ENCODE peak calls at places on chromosomes 3 and 15, in ten cellular contexts. K is A549, O is IMR-90, D is NB4, R is body of pancreas, N is upper lobe of left lung, A is heart left ventricle, I is transverse colon, C is spleen, T is esophagus muscularis mucosa. V is an unnamed sample.

GRCh38 chr3:73086071-73086494 is 24.6 kb downstream of the EBLN2 start:
- DNase-seq in R (peak), N (peak), D (peak), A (no peak), K (peak), T (no peak), C (peak), O (peak), I (peak), V (no peak)

GRCh38 chr15:89305395-89305794 is 29.2 kb downstream of the POLG start:
- DNase-seq in C (no peak), K (no peak), D (no peak), R (peak), A (no peak), N (no peak), I (no peak), T (no peak), O (no peak), V (no peak)

GRCh38 chr3:8473029-8473428 is 28.6 kb upstream of the LMCD1 start:
- DNase-seq in A (no peak), N (no peak), R (no peak), D (no peak), I (no peak), O (no peak), K (no peak), T (no peak), C (no peak), V (no peak)

GRCh38 chr3:71039332-71039731 is 544.2 kb downstream of the FOXP1 start:
- DNase-seq in A (no peak), I (no peak), R (no peak), D (no peak), O (no peak), N (no peak), T (peak), K (no peak), C (no peak), V (no peak)

GRCh38 chr3:186760141-186760813 is 23.1 kb upstream of the EIF4A2 start:
- DNase-seq in O (no peak), N (no peak), A (no peak), K (no peak), R (no peak), D (no peak), I (no peak), T (no peak), C (no peak), V (no peak)

GRCh38 chr3:62884041-62884870 is 9.0 kb upstream of the CADPS start:
- DNase-seq in I (no peak), T (no peak), C (no peak), N (no peak), O (no peak), R (no peak), D (no peak), A (no peak), K (no peak), V (no peak)

GRCh38 chr3:46557814-46558183 is 8.3 kb downstream of the LRRC2 start:
- DNase-seq in K (no peak), D (no peak), I (no peak), A (no peak), C (no peak), T (no peak), N (no peak), R (no peak), O (no peak), V (no peak)

GRCh38 chr15:80382285-80382684 is 21.9 kb upstream of the ARNT2 start:
- DNase-seq in K (no peak), D (no peak), C (no peak), I (no peak), R (no peak), N (no peak), O (no peak), A (no peak), T (no peak), V (no peak)

GRCh38 chr15:87871738-87872315 is 384.7 kb downstream of the NTRK3 start:
- DNase-seq in O (peak), K (no peak), D (no peak), C (no peak), T (no peak), A (no peak), N (no peak), I (no peak), R (no peak), V (no peak)

GRCh38 chr3:113441051-113441770 is at the start of gene CFAP44:
- DNase-seq in O (peak), D (no peak), C (peak), N (peak), T (no peak), R (peak), A (peak), I (peak), K (no peak), V (no peak)

GRCh38 chr3:171393032-171393744 is 67.0 kb downstream of the TNIK start:
- DNase-seq in C (no peak), N (no peak), D (no peak), A (no peak), R (peak), I (no peak), K (no peak), T (no peak), O (peak), V (no peak)

GRCh38 chr3:196458063-196458462 is 25.8 kb upstream of the UBXN7 start:
- DNase-seq in D (peak), R (no peak), N (no peak), A (no peak), K (no peak), C (no peak), O (no peak), T (no peak), I (no peak), V (no peak)

GRCh38 chr3:8456118-8456811 is 45.4 kb upstream of the LMCD1 start:
- DNase-seq in O (peak), C (no peak), N (peak), A (no peak), R (no peak), D (no peak), K (peak), T (no peak), I (no peak), V (no peak)

GRCh38 chr3:62805578-62805977 is 69.6 kb downstream of the CADPS start:
- DNase-seq in I (no peak), T (no peak), C (no peak), D (no peak), R (no peak), N (no peak), O (no peak), K (no peak), A (no peak), V (no peak)

GRCh38 chr3:73604491-73604890 is 20.2 kb downstream of the PDZRN3 start:
- DNase-seq in C (no peak), T (no peak), A (no peak), D (no peak), R (no peak), N (no peak), I (no peak), O (peak), K (no peak), V (no peak)

GRCh38 chr3:72272356-72272755 is 487.4 kb upstream of the PROK2 start:
- DNase-seq in K (no peak), C (no peak), O (no peak), I (no peak), A (no peak), T (no peak), D (no peak), N (no peak), R (no peak), V (no peak)

GRCh38 chr3:161203485-161204098 is 17.5 kb upstream of the NMD3 start:
- DNase-seq in C (no peak), I (no peak), K (no peak), T (no peak), O (no peak), D (no peak), A (no peak), N (no peak), R (no peak), V (no peak)

GRCh38 chr15:45914425-45914824 is 279.6 kb downstream of the SQOR start:
- DNase-seq in A (no peak), O (no peak), T (no peak), C (no peak), K (no peak), N (no peak), I (no peak), D (no peak), R (no peak), V (no peak)

GRCh38 chr3:141066593-141066860 is 15.4 kb downstream of the SPSB4 start:
- DNase-seq in I (no peak), C (no peak), O (no peak), R (no peak), T (no peak), K (no peak), A (no peak), N (peak), D (no peak), V (no peak)

GRCh38 chr3:169848741-169849140 is 21.0 kb downstream of the LRRC31 start:
- DNase-seq in K (no peak), O (no peak), I (no peak), A (no peak), N (no peak), R (no peak), D (no peak), T (no peak), C (no peak), V (no peak)

GRCh38 chr15:51312132-51312531 is 26.3 kb downstream of the CYP19A1 start:
- DNase-seq in O (peak), C (no peak), I (no peak), T (no peak), K (no peak), N (no peak), R (no peak), D (peak), A (no peak), V (no peak)

GRCh38 chr3:27368831-27369607 is at the start of gene NEK10:
- DNase-seq in A (peak), K (peak), R (peak), T (peak), D (peak), I (peak), C (peak), N (peak), O (peak), V (no peak)

GRCh38 chr3:96209703-96210102 is 604.7 kb upstream of the EPHA6 start:
- DNase-seq in I (no peak), O (no peak), K (peak), A (no peak), N (no peak), R (no peak), T (no peak), C (no peak), D (no peak), V (no peak)

GRCh38 chr15:86159436-86159835 is 79.8 kb downstream of the AGBL1 start:
- DNase-seq in O (no peak), D (no peak), A (no peak), T (no peak), I (no peak), K (no peak), R (no peak), N (no peak), C (no peak), V (no peak)
- TF ChIP-seq POLR2A in O (no peak), D (no peak), A (no peak), T (no peak), I (no peak), K (no peak), R (no peak), N (no peak), C (no peak), V (no peak)

DNA sequence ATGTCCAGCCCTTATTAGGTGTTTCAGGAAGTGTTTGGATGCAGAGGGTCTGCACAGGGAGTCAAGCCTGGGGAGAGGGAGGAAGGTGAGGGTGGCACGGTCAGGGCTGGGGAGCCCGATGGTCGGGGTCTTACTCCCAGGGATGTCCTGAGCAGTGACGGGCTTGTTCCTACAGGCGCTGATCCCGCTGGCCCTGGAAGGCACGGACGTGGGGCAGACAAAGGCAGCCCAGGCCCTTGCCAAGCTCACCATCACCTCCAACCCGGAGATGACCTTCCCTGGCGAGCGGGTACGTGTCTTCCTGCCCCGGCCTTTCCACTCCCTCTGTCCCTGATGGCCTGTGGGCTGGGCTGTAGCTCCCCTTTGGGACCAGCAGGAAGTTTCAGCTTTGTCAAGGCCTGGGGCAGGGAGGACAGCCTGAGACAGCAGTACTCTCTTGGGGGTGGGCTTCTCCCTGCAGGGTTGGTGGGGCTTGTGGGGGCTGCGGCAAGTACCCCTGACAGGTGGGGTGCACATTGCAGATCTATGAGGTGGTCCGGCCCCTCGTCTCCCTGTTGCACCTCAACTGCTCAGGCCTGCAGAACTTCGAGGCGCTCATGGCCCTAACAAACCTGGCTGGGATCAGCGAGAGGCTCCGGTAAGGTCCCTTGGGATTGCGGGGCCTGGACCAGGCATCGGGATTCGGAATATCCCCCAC is 4.6 kb upstream of the RCCD1 start:
- DNase-seq in C (no peak), K (no peak), A (no peak), T (no peak), R (no peak), O (no peak), I (no peak), N (no peak), D (no peak), V (no peak)
- TF ChIP-seq POLR2A in C (no peak), K (no peak), A (no peak), T (no peak), R (no peak), O (no peak), I (no peak), N (no peak), D (no peak), V (no peak)

DNA sequence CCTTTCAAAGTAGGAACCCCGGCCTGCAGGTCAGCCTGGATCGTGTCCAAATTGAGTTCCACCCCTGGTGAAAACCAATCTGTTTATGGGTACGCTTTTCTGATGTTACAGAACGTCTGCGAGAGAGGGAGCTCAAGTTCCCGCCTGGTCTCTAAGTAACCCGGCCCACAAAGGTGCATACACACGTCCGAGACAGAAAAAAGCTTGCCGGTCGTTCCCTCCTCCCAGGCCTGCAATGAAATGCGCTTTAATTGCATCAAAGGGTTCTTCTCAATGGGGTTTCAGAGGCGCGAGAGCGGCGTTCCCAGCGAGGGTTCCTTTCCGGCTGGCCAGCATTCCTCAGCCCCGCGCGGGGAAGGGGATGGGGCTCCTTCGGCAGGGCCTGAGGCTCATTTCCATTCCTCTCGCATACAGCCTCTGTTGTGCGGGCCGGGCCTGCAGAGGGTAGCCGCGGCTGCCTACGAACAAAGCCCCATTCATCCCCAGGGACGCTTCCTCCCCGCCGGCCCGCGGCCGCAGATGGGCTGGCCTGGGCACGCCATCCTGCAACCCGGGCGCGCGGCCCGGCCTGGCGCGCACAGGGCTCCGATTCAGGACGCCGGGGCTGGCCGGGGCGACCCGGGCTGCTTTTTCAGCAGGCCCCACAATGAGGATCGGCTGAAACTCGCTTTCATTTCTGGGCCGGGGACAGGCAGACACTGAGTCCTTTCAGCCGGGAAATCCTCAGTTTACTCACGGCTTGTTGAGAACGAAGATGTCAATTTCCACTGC is 138.3 kb downstream of the TMCO5A start:
- DNase-seq in K (peak), I (peak), T (no peak), R (peak), N (peak), O (peak), D (peak), C (peak), A (peak), V (peak)
- TF ChIP-seq POLR2A in K (peak), I (peak), T (no peak), R (peak), N (peak), O (no peak), D (no peak), C (no peak), A (no peak), V (no peak)

GRCh38 chr3:121228971-121229370 is 316.8 kb downstream of the POLQ start:
- DNase-seq in I (no peak), C (no peak), O (no peak), N (no peak), K (no peak), T (no peak), D (peak), A (no peak), R (no peak), V (no peak)

GRCh38 chr3:121231872-121232271 is 313.9 kb downstream of the POLQ start:
- DNase-seq in R (no peak), A (no peak), T (no peak), I (no peak), K (no peak), D (no peak), O (no peak), N (no peak), C (no peak), V (no peak)

GRCh38 chr3:121232309-121233225 is 313.2 kb downstream of the POLQ start:
- DNase-seq in A (no peak), T (no peak), I (no peak), N (no peak), D (no peak), C (no peak), O (no peak), K (no peak), R (peak), V (no peak)
- TF ChIP-seq POLR2A in A (no peak), T (no peak), I (no peak), N (no peak), D (no peak), C (no peak), O (no peak), K (no peak), R (no peak), V (no peak)

DNA sequence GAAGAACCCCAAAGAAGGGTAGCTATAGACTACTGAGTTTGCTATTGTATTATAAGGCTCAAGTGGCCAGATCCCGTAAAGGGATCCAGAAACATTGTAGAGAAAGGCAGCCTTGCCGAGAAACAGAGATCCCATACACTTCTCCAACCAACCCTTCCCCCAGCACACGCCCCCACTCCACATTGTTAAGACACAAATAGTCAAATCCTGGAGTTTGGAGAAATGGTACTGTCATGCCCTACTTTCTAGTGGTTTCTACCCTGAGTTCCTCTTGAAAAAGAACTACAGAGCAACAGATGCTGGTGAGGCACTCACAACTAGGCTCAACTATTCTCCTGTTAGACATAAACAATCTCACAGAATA is 33.2 kb downstream of the B4GALT4 start:
- DNase-seq in N (no peak), T (no peak), D (no peak), R (no peak), O (no peak), I (no peak), C (no peak), A (no peak), K (no peak), V (no peak)
- TF ChIP-seq POLR2A in N (no peak), T (no peak), D (no peak), R (no peak), O (no peak), I (no peak), C (no peak), A (no peak), K (no peak), V (no peak)